ENCODE peak calls at places on chromosomes 16 and 17, in seven cellular contexts. I is colonic mucosa, F is amniotic stem cell, X is GM10248, G is AG10803, Q is NCI-H226, B is AG09309. M is an unnamed sample.

GRCh38 chr17:76237859-76238313 is 2.4 kb downstream of the RNF157 start:
- DNase-seq in Q (no peak), I (no peak), F (no peak), X (no peak), G (no peak), B (no peak), M (no peak)

GRCh38 chr17:60832206-60832605 is 154.6 kb downstream of the BCAS3 start:
- DNase-seq in B (no peak), X (no peak), Q (no peak), I (no peak), F (no peak), G (peak; percentile 6), M (no peak)

GRCh38 chr17:57948555-57949420 is 6.4 kb downstream of the CUEDC1 start:
- DNase-seq in F (peak; percentile 83), X (no peak), Q (peak; percentile 96), B (peak; percentile 98), I (no peak), G (peak; percentile 99), M (peak; percentile 100)

GRCh38 chr17:76414334-76415295 is 30.2 kb downstream of the SPHK1 start:
- DNase-seq in F (no peak), B (no peak), G (peak; percentile 68), I (no peak), X (no peak), Q (no peak), M (peak; percentile 38)

GRCh38 chr17:38545531-38546225 is 60.1 kb downstream of the SRCIN1 start:
- DNase-seq in B (no peak), X (no peak), Q (no peak), F (no peak), I (no peak), G (no peak), M (no peak)

GRCh38 chr17:58248955-58249269 is 10.5 kb downstream of the LPO start:
- DNase-seq in F (no peak), I (no peak), B (no peak), G (no peak), Q (no peak), X (no peak), M (no peak)

GRCh38 chr17:41483991-41484826 is 3.3 kb upstream of the KRT35 start:
- DNase-seq in B (no peak), I (no peak), Q (no peak), F (no peak), G (no peak), X (no peak), M (peak; percentile 85)

GRCh38 chr16:12675852-12676251 is 127.8 kb downstream of the CPPED1 start:
- DNase-seq in F (peak; percentile 64), X (no peak), I (no peak), G (peak; percentile 53), Q (peak; percentile 93), B (peak; percentile 18), M (peak; percentile 99)

GRCh38 chr17:37752482-37752881 is 7.6 kb upstream of the HNF1B start:
- DNase-seq in Q (peak; percentile 98), G (peak; percentile 79), F (peak; percentile 80), I (no peak), B (peak; percentile 59), X (no peak), M (peak; percentile 92)

GRCh38 chr16:11198817-11199216 is 57.2 kb downstream of the SOCS1 start:
- DNase-seq in I (peak; percentile 89), G (no peak), B (no peak), X (no peak), F (no peak), Q (no peak), M (peak; percentile 66)

GRCh38 chr16:85207357-85207921 is 95.2 kb upstream of the CIBAR2 start:
- DNase-seq in F (no peak), G (no peak), X (no peak), Q (no peak), B (no peak), I (no peak), M (no peak)

GRCh38 chr16:6016530-6017184 is 919.1 kb upstream of the EEF2KMT start:
- DNase-seq in G (no peak), Q (peak; percentile 63), I (no peak), F (no peak), X (no peak), B (no peak), M (peak; percentile 33)

GRCh38 chr16:86432691-86433090 is 77.6 kb upstream of the FOXF1 start:
- DNase-seq in I (peak; percentile 54), F (no peak), Q (no peak), X (no peak), G (no peak), B (no peak), M (no peak)

GRCh38 chr17:37273419-37274051 is 102.2 kb upstream of the C17orf78 start:
- DNase-seq in X (no peak), G (peak; percentile 32), B (no peak), Q (peak; percentile 62), I (no peak), F (peak; percentile 34), M (peak; percentile 20)

GRCh38 chr17:33667052-33667509 is 374.0 kb upstream of the ASIC2 start:
- DNase-seq in F (no peak), X (no peak), I (no peak), Q (peak; percentile 28), B (no peak), G (no peak), M (peak; percentile 73)

M was measured in A172.